ENCODE peak calls at places on chromosomes 2 and 18, in nine cellular contexts. One of them, this sample, is unnamed.

GRCh38 chr2:163600801-163601200 is 135.0 kb downstream of the FIGN start:
- DNase-seq in cardiac fibroblast: no peak
- DNase-seq in GM10248: no peak
- DNase-seq in WTC11: no peak
- DNase-seq in left lung: no peak
- DNase-seq in CD8-positive, alpha-beta T cell: no peak
- DNase-seq in astrocyte of the spinal cord: no peak
- DNase-seq in cardiac muscle cell: no peak
- DNase-seq in glutamatergic neuron: no peak
- DNase-seq in this sample: no peak

GRCh38 chr2:230234845-230235244 is 9.3 kb downstream of the SP140 start:
- DNase-seq in glutamatergic neuron: no peak
- DNase-seq in WTC11: no peak
- DNase-seq in left lung: no peak
- DNase-seq in cardiac fibroblast: peak
- DNase-seq in GM10248: peak
- DNase-seq in CD8-positive, alpha-beta T cell: no peak
- DNase-seq in astrocyte of the spinal cord: peak
- DNase-seq in cardiac muscle cell: peak
- DNase-seq in this sample: no peak

GRCh38 chr18:73520229-73520628 is 627.4 kb downstream of the FBXO15 start:
- DNase-seq in WTC11: peak
- DNase-seq in cardiac muscle cell: no peak
- DNase-seq in astrocyte of the spinal cord: no peak
- DNase-seq in GM10248: no peak
- DNase-seq in left lung: no peak
- DNase-seq in glutamatergic neuron: no peak
- DNase-seq in CD8-positive, alpha-beta T cell: no peak
- DNase-seq in cardiac fibroblast: peak
- DNase-seq in this sample: no peak

GRCh38 chr2:64594563-64594989 is 59.1 kb downstream of the SERTAD2 start:
- DNase-seq in astrocyte of the spinal cord: no peak
- DNase-seq in CD8-positive, alpha-beta T cell: no peak
- DNase-seq in WTC11: no peak
- DNase-seq in cardiac fibroblast: peak
- DNase-seq in left lung: no peak
- DNase-seq in glutamatergic neuron: no peak
- DNase-seq in cardiac muscle cell: no peak
- DNase-seq in GM10248: no peak
- DNase-seq in this sample: no peak

GRCh38 chr18:61690418-61691138 is 202.2 kb downstream of the RNF152 start:
- DNase-seq in cardiac fibroblast: no peak
- DNase-seq in CD8-positive, alpha-beta T cell: no peak
- DNase-seq in left lung: no peak
- DNase-seq in astrocyte of the spinal cord: no peak
- DNase-seq in glutamatergic neuron: no peak
- DNase-seq in GM10248: no peak
- DNase-seq in WTC11: no peak
- DNase-seq in cardiac muscle cell: no peak
- DNase-seq in this sample: no peak

GRCh38 chr2:201440182-201440581 is 11.1 kb downstream of the TRAK2 start:
- DNase-seq in CD8-positive, alpha-beta T cell: no peak
- DNase-seq in GM10248: no peak
- DNase-seq in cardiac fibroblast: no peak
- DNase-seq in glutamatergic neuron: no peak
- DNase-seq in cardiac muscle cell: no peak
- DNase-seq in WTC11: no peak
- DNase-seq in astrocyte of the spinal cord: no peak
- DNase-seq in left lung: no peak
- DNase-seq in this sample: no peak

GRCh38 chr2:234290671-234291070 is 206.2 kb downstream of the ARL4C start:
- DNase-seq in glutamatergic neuron: no peak
- DNase-seq in GM10248: peak
- DNase-seq in left lung: peak
- DNase-seq in WTC11: no peak
- DNase-seq in CD8-positive, alpha-beta T cell: peak
- DNase-seq in cardiac muscle cell: no peak
- DNase-seq in cardiac fibroblast: no peak
- DNase-seq in astrocyte of the spinal cord: no peak
- DNase-seq in this sample: no peak

GRCh38 chr2:66495788-66496640 is 61.1 kb downstream of the MEIS1 start:
- DNase-seq in astrocyte of the spinal cord: peak
- DNase-seq in cardiac muscle cell: peak
- DNase-seq in left lung: no peak
- DNase-seq in glutamatergic neuron: no peak
- DNase-seq in cardiac fibroblast: peak
- DNase-seq in GM10248: no peak
- DNase-seq in WTC11: peak
- DNase-seq in CD8-positive, alpha-beta T cell: no peak
- DNase-seq in this sample: no peak

GRCh38 chr2:6896930-6897759 is 19.6 kb downstream of the RSAD2 start:
- DNase-seq in CD8-positive, alpha-beta T cell: no peak
- DNase-seq in left lung: no peak
- DNase-seq in GM10248: peak
- DNase-seq in cardiac muscle cell: peak
- DNase-seq in cardiac fibroblast: peak
- DNase-seq in astrocyte of the spinal cord: peak
- DNase-seq in glutamatergic neuron: no peak
- DNase-seq in WTC11: no peak
- DNase-seq in this sample: no peak

GRCh38 chr2:176171331-176172006 is 14.4 kb downstream of the HOXD3 start:
- DNase-seq in astrocyte of the spinal cord: no peak
- DNase-seq in cardiac muscle cell: no peak
- DNase-seq in cardiac fibroblast: no peak
- DNase-seq in CD8-positive, alpha-beta T cell: no peak
- DNase-seq in glutamatergic neuron: peak
- DNase-seq in WTC11: peak
- DNase-seq in GM10248: no peak
- DNase-seq in left lung: no peak
- DNase-seq in this sample: no peak
- TF ChIP-seq CTCF in astrocyte of the spinal cord: no peak
- TF ChIP-seq CTCF in cardiac muscle cell: no peak
- TF ChIP-seq CTCF in cardiac fibroblast: no peak
- TF ChIP-seq CTCF in CD8-positive, alpha-beta T cell: no peak
- TF ChIP-seq CTCF in glutamatergic neuron: no peak
- TF ChIP-seq CTCF in WTC11: no peak
- TF ChIP-seq CTCF in GM10248: no peak
- TF ChIP-seq CTCF in left lung: no peak
- TF ChIP-seq CTCF in this sample: no peak

GRCh38 chr2:143246246-143246645 is 117.0 kb downstream of the ARHGAP15 start:
- DNase-seq in CD8-positive, alpha-beta T cell: no peak
- DNase-seq in left lung: no peak
- DNase-seq in cardiac muscle cell: no peak
- DNase-seq in GM10248: no peak
- DNase-seq in WTC11: no peak
- DNase-seq in glutamatergic neuron: no peak
- DNase-seq in astrocyte of the spinal cord: no peak
- DNase-seq in cardiac fibroblast: no peak
- DNase-seq in this sample: no peak
- TF ChIP-seq CTCF in CD8-positive, alpha-beta T cell: no peak
- TF ChIP-seq CTCF in left lung: no peak
- TF ChIP-seq CTCF in cardiac muscle cell: no peak
- TF ChIP-seq CTCF in GM10248: no peak
- TF ChIP-seq CTCF in WTC11: no peak
- TF ChIP-seq CTCF in glutamatergic neuron: no peak
- TF ChIP-seq CTCF in astrocyte of the spinal cord: no peak
- TF ChIP-seq CTCF in cardiac fibroblast: no peak
- TF ChIP-seq CTCF in this sample: no peak

GRCh38 chr2:120907822-120908221 is 172.2 kb downstream of the GLI2 start:
- DNase-seq in left lung: no peak
- DNase-seq in astrocyte of the spinal cord: no peak
- DNase-seq in cardiac muscle cell: no peak
- DNase-seq in glutamatergic neuron: no peak
- DNase-seq in GM10248: no peak
- DNase-seq in CD8-positive, alpha-beta T cell: no peak
- DNase-seq in WTC11: no peak
- DNase-seq in cardiac fibroblast: no peak
- DNase-seq in this sample: no peak
- TF ChIP-seq CTCF in left lung: no peak
- TF ChIP-seq CTCF in astrocyte of the spinal cord: peak
- TF ChIP-seq CTCF in cardiac muscle cell: peak
- TF ChIP-seq CTCF in glutamatergic neuron: peak
- TF ChIP-seq CTCF in GM10248: no peak
- TF ChIP-seq CTCF in CD8-positive, alpha-beta T cell: no peak
- TF ChIP-seq CTCF in WTC11: no peak
- TF ChIP-seq CTCF in cardiac fibroblast: peak
- TF ChIP-seq CTCF in this sample: peak

DNA sequence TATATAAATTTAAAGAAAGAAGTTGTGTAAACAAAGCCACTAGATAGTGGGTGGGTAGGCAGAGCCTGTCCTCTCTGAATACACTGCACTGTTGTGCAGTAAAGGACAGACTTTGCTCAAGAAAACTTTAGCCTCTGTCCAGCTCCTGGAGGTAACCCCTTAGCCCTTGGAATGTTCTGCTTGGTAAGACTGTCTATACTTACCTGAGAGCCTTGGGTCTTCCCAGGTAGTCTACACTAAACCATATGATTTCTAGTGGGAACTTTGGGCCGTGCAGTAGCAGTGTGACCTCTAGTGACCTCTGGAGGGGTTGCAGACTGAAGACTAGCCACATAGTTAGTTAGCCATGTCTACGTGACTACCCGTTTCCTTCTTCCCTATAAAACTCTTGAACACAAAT is 678.3 kb upstream of the NRXN1 start:
- DNase-seq in WTC11: peak
- DNase-seq in left lung: no peak
- DNase-seq in cardiac muscle cell: no peak
- DNase-seq in GM10248: no peak
- DNase-seq in astrocyte of the spinal cord: no peak
- DNase-seq in CD8-positive, alpha-beta T cell: no peak
- DNase-seq in glutamatergic neuron: peak
- DNase-seq in cardiac fibroblast: no peak
- DNase-seq in this sample: no peak
- TF ChIP-seq CTCF in WTC11: peak
- TF ChIP-seq CTCF in left lung: no peak
- TF ChIP-seq CTCF in cardiac muscle cell: no peak
- TF ChIP-seq CTCF in GM10248: peak
- TF ChIP-seq CTCF in astrocyte of the spinal cord: no peak
- TF ChIP-seq CTCF in CD8-positive, alpha-beta T cell: no peak
- TF ChIP-seq CTCF in glutamatergic neuron: peak
- TF ChIP-seq CTCF in cardiac fibroblast: no peak
- TF ChIP-seq CTCF in this sample: no peak

GRCh38 chr2:9102861-9103662 is 99.6 kb upstream of the MBOAT2 start:
- DNase-seq in astrocyte of the spinal cord: no peak
- DNase-seq in CD8-positive, alpha-beta T cell: no peak
- DNase-seq in glutamatergic neuron: no peak
- DNase-seq in cardiac muscle cell: no peak
- DNase-seq in WTC11: no peak
- DNase-seq in cardiac fibroblast: no peak
- DNase-seq in left lung: no peak
- DNase-seq in GM10248: no peak
- DNase-seq in this sample: no peak
- TF ChIP-seq CTCF in astrocyte of the spinal cord: no peak
- TF ChIP-seq CTCF in CD8-positive, alpha-beta T cell: no peak
- TF ChIP-seq CTCF in glutamatergic neuron: no peak
- TF ChIP-seq CTCF in cardiac muscle cell: no peak
- TF ChIP-seq CTCF in WTC11: no peak
- TF ChIP-seq CTCF in cardiac fibroblast: no peak
- TF ChIP-seq CTCF in left lung: no peak
- TF ChIP-seq CTCF in GM10248: no peak
- TF ChIP-seq CTCF in this sample: peak

DNA sequence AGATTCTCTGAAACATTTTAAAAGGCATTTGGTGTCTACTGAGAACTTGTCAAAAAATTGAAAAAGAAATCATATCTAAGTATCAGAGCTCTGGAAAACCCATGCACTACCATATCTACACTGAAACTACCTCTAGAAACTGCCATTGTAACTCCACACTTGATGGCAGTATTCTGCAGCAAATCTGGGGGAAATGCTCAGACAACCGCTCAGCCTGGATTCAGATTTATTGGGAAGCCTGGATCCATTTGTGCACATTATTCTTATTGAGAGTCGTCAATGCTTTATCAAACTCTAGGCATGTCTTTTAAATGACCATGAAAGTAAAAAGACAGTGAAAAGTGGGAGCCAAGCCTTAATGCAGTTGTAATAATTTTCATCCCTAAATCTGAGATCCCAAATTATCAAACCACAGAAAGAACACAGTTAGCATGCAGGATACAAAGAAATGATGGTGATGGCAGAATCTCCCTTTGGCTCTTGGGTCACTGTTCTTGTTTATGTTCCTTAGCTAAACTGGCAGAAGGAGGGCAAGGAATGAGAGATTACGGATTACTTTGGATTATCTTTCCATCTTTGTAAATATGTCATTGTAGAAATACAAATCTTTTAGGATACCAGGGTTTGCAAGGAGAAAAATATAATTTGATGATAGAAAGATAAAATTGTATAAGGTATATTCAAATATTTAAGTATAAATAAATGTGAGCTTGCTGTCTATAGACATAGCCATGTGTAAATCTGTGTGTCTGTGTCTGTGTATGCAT is 512.1 kb upstream of the SYT4 start:
- DNase-seq in CD8-positive, alpha-beta T cell: no peak
- DNase-seq in WTC11: no peak
- DNase-seq in cardiac fibroblast: peak
- DNase-seq in GM10248: no peak
- DNase-seq in astrocyte of the spinal cord: peak
- DNase-seq in glutamatergic neuron: no peak
- DNase-seq in cardiac muscle cell: peak
- DNase-seq in left lung: no peak
- DNase-seq in this sample: no peak
- TF ChIP-seq CTCF in CD8-positive, alpha-beta T cell: no peak
- TF ChIP-seq CTCF in WTC11: no peak
- TF ChIP-seq CTCF in cardiac fibroblast: peak
- TF ChIP-seq CTCF in GM10248: no peak
- TF ChIP-seq CTCF in astrocyte of the spinal cord: peak
- TF ChIP-seq CTCF in glutamatergic neuron: no peak
- TF ChIP-seq CTCF in cardiac muscle cell: peak
- TF ChIP-seq CTCF in left lung: no peak
- TF ChIP-seq CTCF in this sample: peak

DNA sequence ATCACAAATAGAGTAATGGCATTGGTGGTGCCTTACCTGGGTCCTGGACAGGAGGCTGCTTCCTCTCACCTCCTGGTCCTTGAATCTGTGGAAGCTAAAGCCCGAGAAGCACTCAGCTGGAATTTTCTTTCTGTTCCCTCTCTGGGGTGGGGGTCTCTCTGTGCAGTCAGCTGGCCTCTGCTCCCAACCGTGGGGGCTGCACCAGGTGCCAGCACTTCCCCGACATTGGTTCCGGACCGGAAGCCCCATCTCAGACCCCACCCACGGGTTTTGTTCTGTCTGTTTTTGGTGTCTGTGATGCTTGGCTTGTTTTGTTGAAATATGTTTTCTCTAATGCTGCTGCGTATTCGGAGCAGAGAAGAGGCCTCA is 154.7 kb downstream of the TWIST2 start:
- DNase-seq in GM10248: no peak
- DNase-seq in cardiac muscle cell: no peak
- DNase-seq in glutamatergic neuron: no peak
- DNase-seq in cardiac fibroblast: no peak
- DNase-seq in CD8-positive, alpha-beta T cell: no peak
- DNase-seq in astrocyte of the spinal cord: no peak
- DNase-seq in left lung: no peak
- DNase-seq in WTC11: no peak
- DNase-seq in this sample: no peak
- TF ChIP-seq CTCF in GM10248: no peak
- TF ChIP-seq CTCF in cardiac muscle cell: no peak
- TF ChIP-seq CTCF in glutamatergic neuron: no peak
- TF ChIP-seq CTCF in cardiac fibroblast: no peak
- TF ChIP-seq CTCF in CD8-positive, alpha-beta T cell: no peak
- TF ChIP-seq CTCF in astrocyte of the spinal cord: no peak
- TF ChIP-seq CTCF in left lung: no peak
- TF ChIP-seq CTCF in WTC11: no peak
- TF ChIP-seq CTCF in this sample: no peak

This sample was measured in chondrocyte.